ENCODE peak calls at places on chromosomes 12 and 14, in ten cellular contexts. U, M, N, F, C, I, S, L, J and X are unnamed samples. For H3K9me3 and H3K4me1, the result is how much of the 10 kb centered on the place peaks cover.

GRCh38 chr12:3453947-3454675 is 36.9 kb upstream of the PRMT8 start:
- DNase-seq in N (peak), S (no peak), F (no peak), J (no peak), L (no peak), U (peak), M (no peak), C (no peak), I (no peak), X (no peak)

GRCh38 chr12:46110220-46110700 is 119.9 kb upstream of the SCAF11 start:
- DNase-seq in F (no peak), L (no peak), N (no peak), C (no peak), J (no peak), M (no peak), I (peak), S (no peak), U (no peak), X (no peak)

GRCh38 chr14:90487031-90487430 is 90.2 kb downstream of the CALM1 start:
- DNase-seq in C (no peak), I (peak), U (no peak), L (no peak), J (no peak), M (no peak), F (peak), N (no peak), S (peak), X (no peak)

GRCh38 chr14:106586098-106586704 is 1059.8 kb downstream of the TMEM121 start:
- DNase-seq in L (no peak), F (no peak), S (peak), M (no peak), U (no peak), I (peak), J (no peak), C (no peak), N (no peak), X (no peak)

GRCh38 chr12:78880078-78880477 is 15.5 kb downstream of the SYT1 start:
- DNase-seq in U (no peak), N (peak), L (no peak), I (no peak), C (no peak), F (no peak), M (no peak), J (no peak), S (no peak), X (no peak)

GRCh38 chr12:131643581-131644452 is 67.1 kb upstream of the SFSWAP start:
- DNase-seq in I (no peak), C (no peak), J (no peak), F (no peak), N (no peak), U (no peak), S (no peak), L (no peak), M (no peak), X (no peak)

GRCh38 chr12:114399664-114400211 is 6.2 kb downstream of the TBX5 start:
- DNase-seq in S (peak), J (no peak), C (no peak), I (peak), M (no peak), N (peak), L (no peak), F (no peak), U (peak), X (no peak)

GRCh38 chr12:68932701-68933563 is at the start of gene CPM:
- DNase-seq in I (peak), C (no peak), L (peak), J (peak), U (no peak), F (peak), S (peak), N (peak), M (peak), X (peak)

GRCh38 chr14:59199614-59200013 is 11.1 kb downstream of the DAAM1 start:
- DNase-seq in F (no peak), M (no peak), J (no peak), S (no peak), N (no peak), C (no peak), U (no peak), L (no peak), I (no peak), X (no peak)

GRCh38 chr12:6871052-6871957 is 1.8 kb downstream of the SPSB2 start:
- DNase-seq in L (no peak), N (no peak), M (no peak), J (no peak), I (peak), S (no peak), U (peak), F (no peak), C (no peak), X (no peak)

GRCh38 chr14:50060871-50061663 is 55.3 kb downstream of the VCPKMT start:
- DNase-seq in N (peak), J (peak), U (no peak), F (peak), M (no peak), S (peak), C (peak), I (peak), L (peak), X (no peak)

GRCh38 chr12:51392556-51393237 is 1.5 kb upstream of the GALNT6 start:
- DNase-seq in I (peak), S (no peak), M (no peak), J (no peak), L (no peak), C (no peak), U (no peak), F (no peak), N (no peak), X (no peak)

GRCh38 chr12:67943295-67943892 is 45.9 kb upstream of the IFNG-AS1 start:
- DNase-seq in J (peak), M (peak), U (peak), I (peak), S (peak), L (peak), C (peak), N (peak), F (peak), X (peak)

GRCh38 chr14:98580131-98580678 is 691.8 kb downstream of the BCL11B start:
- DNase-seq in N (no peak), L (no peak), F (no peak), I (peak), M (peak), C (no peak), U (no peak), S (no peak), J (no peak), X (no peak)

GRCh38 chr12:106642991-106643390 is 60.2 kb downstream of the RFX4 start:
- DNase-seq in F (no peak), L (no peak), M (no peak), S (no peak), U (no peak), I (no peak), C (no peak), N (no peak), J (no peak), X (no peak)

GRCh38 chr12:69756088-69756731 is 17.6 kb downstream of the RAB3IP start:
- DNase-seq in J (no peak), L (no peak), F (no peak), I (no peak), N (no peak), U (no peak), M (no peak), S (no peak), C (no peak), X (no peak)

GRCh38 chr12:562634-563033 is 100.6 kb downstream of the NINJ2 start:
- DNase-seq in M (no peak), N (no peak), L (no peak), C (no peak), I (no peak), F (no peak), S (no peak), J (no peak), U (no peak), X (no peak)

GRCh38 chr14:36647827-36648753 is 13.6 kb upstream of the PAX9 start:
- DNase-seq in L (no peak), N (peak), M (no peak), C (no peak), S (peak), F (no peak), U (no peak), J (peak), I (peak), X (no peak)

GRCh38 chr14:104247336-104248202 is 109.2 kb downstream of the KIF26A start:
- DNase-seq in J (no peak), S (no peak), M (no peak), U (no peak), I (no peak), F (no peak), L (peak), N (no peak), C (no peak), X (no peak)

GRCh38 chr12:124660846-124661245 is 93.4 kb upstream of the NCOR2 start:
- DNase-seq in N (no peak), L (no peak), S (no peak), J (no peak), U (no peak), I (no peak), C (no peak), M (no peak), F (no peak), X (no peak)

GRCh38 chr14:75426332-75427125 is 1.3 kb upstream of the JDP2 start:
- DNase-seq in S (no peak), L (no peak), F (no peak), J (no peak), C (no peak), M (no peak), I (no peak), U (no peak), N (no peak), X (no peak)

GRCh38 chr12:85279449-85280137 is 427 bp upstream of the ALX1 start:
- DNase-seq in L (peak), I (peak), S (peak), U (no peak), M (no peak), N (no peak), F (no peak), C (no peak), J (no peak), X (no peak)

GRCh38 chr14:64706119-64706465 is 1.9 kb downstream of the PLEKHG3 start:
- DNase-seq in L (no peak), F (no peak), S (no peak), J (no peak), U (no peak), N (no peak), I (no peak), M (no peak), C (no peak), X (no peak)

GRCh38 chr14:25050494-25051170 is 685 bp upstream of the STXBP6 start:
- DNase-seq in I (peak), N (peak), C (no peak), S (no peak), M (no peak), F (no peak), L (no peak), U (no peak), J (peak), X (no peak)

GRCh38 chr12:15544589-15544988 is 222.3 kb downstream of the PTPRO start:
- DNase-seq in F (no peak), M (no peak), L (no peak), S (no peak), U (no peak), C (no peak), I (no peak), N (no peak), J (no peak), X (no peak)

GRCh38 chr12:50257226-50258166 is 25.8 kb downstream of the LIMA1 start:
- DNase-seq in N (peak), C (no peak), I (peak), S (no peak), U (no peak), L (no peak), M (no peak), F (no peak), J (peak), X (peak)

GRCh38 chr14:98137626-98138025 is 1134.4 kb downstream of the BCL11B start:
- DNase-seq in J (no peak), F (no peak), I (no peak), N (no peak), M (no peak), S (no peak), L (no peak), U (no peak), C (no peak), X (no peak)

GRCh38 chr12:25794580-25794979 is 163.9 kb upstream of the RASSF8 start:
- DNase-seq in S (no peak), C (no peak), U (no peak), I (no peak), F (no peak), J (no peak), L (no peak), N (peak), M (no peak), X (no peak)

GRCh38 chr14:85576161-85576560 is 46.2 kb downstream of the FLRT2 start:
- DNase-seq in M (no peak), I (no peak), S (no peak), F (no peak), C (no peak), J (no peak), N (peak), U (no peak), L (no peak), X (no peak)

GRCh38 chr14:99158150-99158549 is 113.8 kb downstream of the BCL11B start:
- DNase-seq in I (no peak), L (no peak), F (no peak), J (no peak), M (no peak), C (no peak), U (no peak), S (no peak), N (no peak), X (no peak)

GRCh38 chr12:11836282-11836963 is 186.9 kb downstream of the ETV6 start:
- DNase-seq in F (peak), J (no peak), S (no peak), I (peak), C (no peak), N (no peak), M (peak), L (no peak), U (no peak), X (no peak)

GRCh38 chr14:91021991-91022621 is 38.3 kb downstream of the RPS6KA5 start:
- DNase-seq in L (no peak), N (no peak), S (no peak), I (no peak), U (no peak), M (no peak), F (no peak), J (no peak), C (no peak), X (no peak)

GRCh38 chr14:53375573-53375972 is 222.4 kb upstream of the DDHD1 start:
- DNase-seq in S (no peak), U (no peak), C (no peak), F (no peak), J (no peak), I (no peak), M (no peak), L (no peak), N (no peak), X (no peak)

GRCh38 chr14:101236496-101237240 is 324.6 kb upstream of the DIO3 start:
- DNase-seq in J (no peak), I (no peak), N (no peak), L (no peak), F (no peak), U (no peak), M (no peak), C (no peak), S (no peak), X (no peak)

GRCh38 chr12:64273527-64274403 is 51.7 kb upstream of the KICS2 start:
- DNase-seq in L (no peak), S (peak), U (peak), N (no peak), F (no peak), I (peak), J (no peak), M (no peak), C (no peak), X (no peak)
- TF ChIP-seq CTCF in L (no peak), S (peak), U (peak), N (peak), F (no peak), I (no peak), J (peak), M (no peak), C (no peak), X (peak)

DNA sequence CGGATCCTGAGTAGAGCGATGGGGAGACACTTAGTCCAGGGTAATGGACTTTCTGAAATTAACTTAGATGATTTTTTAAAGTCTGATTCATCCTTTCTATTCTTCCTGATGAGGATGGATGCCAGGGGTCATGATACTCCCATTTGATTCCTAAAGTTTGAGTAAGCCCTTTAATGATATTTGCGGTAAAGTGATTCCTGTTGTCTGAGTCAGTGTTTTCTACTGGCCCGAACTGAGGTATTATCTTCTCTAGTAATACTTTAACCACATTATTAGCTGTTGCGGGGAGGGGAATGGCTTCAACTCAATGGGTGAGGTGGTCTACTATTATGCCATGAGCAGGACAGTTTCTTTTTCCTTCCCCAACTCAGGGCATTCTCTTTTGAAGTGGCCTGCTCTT is 111.6 kb downstream of the RIN3 start:
- DNase-seq in J (no peak), M (no peak), S (no peak), C (no peak), U (peak), N (peak), L (no peak), I (no peak), F (no peak), X (peak)
- H3K9me3 ChIP-seq in J (under half), M (under half), S (under half), C (under half), U (under half), N (under half), L (under half), I (under half), F (under half), X (under half)

GRCh38 chr12:13222076-13222475 is 25.6 kb downstream of the EMP1 start:
- DNase-seq in M (peak), C (no peak), J (no peak), I (peak), F (no peak), N (no peak), S (no peak), U (no peak), L (no peak), X (no peak)

GRCh38 chr12:13223176-13223806 is 26.8 kb downstream of the EMP1 start:
- DNase-seq in S (no peak), L (no peak), U (no peak), C (no peak), I (no peak), N (peak), M (no peak), J (no peak), F (peak), X (no peak)

GRCh38 chr12:13220848-13221247 is 24.3 kb downstream of the EMP1 start:
- DNase-seq in I (no peak), S (no peak), N (no peak), U (no peak), M (no peak), L (no peak), J (no peak), F (no peak), C (no peak), X (no peak)

GRCh38 chr12:13227191-13227590 is 30.7 kb downstream of the EMP1 start:
- DNase-seq in I (no peak), M (no peak), S (no peak), C (no peak), J (no peak), L (no peak), U (no peak), F (no peak), N (no peak), X (no peak)

GRCh38 chr12:13223941-13224340 is 27.4 kb downstream of the EMP1 start:
- DNase-seq in F (no peak), U (no peak), L (no peak), M (no peak), N (peak), S (no peak), C (no peak), J (no peak), I (no peak), X (no peak)
- H3K4me1 ChIP-seq in F (under half), U (under half), L (under half), M (under half), N (under half), S (under half), C (under half), J (under half), I (under half), X (under half)

GRCh38 chr12:20486233-20486632 is 117.9 kb downstream of the PDE3A start:
- DNase-seq in S (no peak), U (peak), C (no peak), I (no peak), N (peak), L (no peak), F (no peak), M (no peak), J (no peak), X (no peak)
- TF ChIP-seq CTCF in S (peak), U (peak), C (no peak), I (no peak), N (peak), L (no peak), F (no peak), M (no peak), J (no peak), X (no peak)

DNA sequence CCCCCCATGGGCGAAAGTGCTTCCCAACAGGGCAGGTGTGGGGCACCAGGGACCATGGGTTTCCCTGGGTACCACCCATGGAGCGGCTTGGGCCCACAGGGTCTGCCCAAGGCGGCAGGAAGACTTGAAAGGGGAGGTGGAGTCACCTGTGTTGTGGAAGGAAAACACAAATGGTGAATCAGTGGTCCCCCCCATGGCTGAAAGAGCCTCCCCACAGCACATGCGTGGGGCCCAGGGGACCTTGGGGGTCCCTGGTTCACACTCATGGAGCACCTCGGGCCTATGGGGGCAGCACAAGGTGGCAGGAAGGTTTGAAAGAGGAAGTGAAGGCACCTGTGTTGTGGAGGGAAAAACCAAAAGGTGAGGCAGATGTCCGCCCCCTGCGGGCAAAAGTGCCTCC is 581.9 kb downstream of the ALG10 start:
- DNase-seq in N (no peak), C (no peak), L (no peak), S (peak), I (no peak), U (no peak), J (no peak), F (no peak), M (no peak), X (no peak)
- H3K9me3 ChIP-seq in N (half or more), C (under half), L (under half), S (under half), I (half or more), U (under half), J (under half), F (under half), M (under half), X (under half)

DNA sequence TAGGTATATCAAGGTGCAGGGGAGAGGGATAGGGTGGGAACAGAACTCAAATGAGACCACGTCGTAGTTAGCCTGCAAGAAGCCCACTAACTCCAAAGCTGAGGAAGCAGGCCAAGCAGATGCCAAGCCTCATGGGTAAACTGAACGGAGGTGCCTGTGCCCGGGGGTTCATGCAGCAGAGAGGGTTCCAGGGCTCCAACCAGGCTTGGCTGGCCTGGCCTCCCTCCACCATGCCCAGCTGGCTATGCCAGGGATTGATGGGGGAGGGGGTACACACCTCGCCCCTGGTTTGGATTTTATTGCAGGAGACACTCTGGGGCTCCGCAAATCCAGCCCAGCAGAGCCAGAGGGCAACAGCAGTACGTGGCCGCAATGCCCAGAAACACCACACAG is 27.3 kb downstream of the PXN start:
- DNase-seq in F (no peak), C (no peak), J (no peak), I (no peak), N (no peak), M (no peak), L (no peak), U (no peak), S (no peak), X (no peak)
- H3K4me1 ChIP-seq in F (under half), C (under half), J (under half), I (half or more), N (half or more), M (under half), L (under half), U (half or more), S (under half), X (under half)

GRCh38 chr12:66103011-66103913 is 27.3 kb downstream of the LLPH start:
- DNase-seq in J (no peak), U (peak), L (no peak), S (no peak), M (no peak), F (no peak), I (no peak), C (no peak), N (peak), X (no peak)
- TF ChIP-seq CTCF in J (no peak), U (peak), L (no peak), S (peak), M (no peak), F (no peak), I (no peak), C (no peak), N (peak), X (no peak)

GRCh38 chr12:27828196-27828595 is 48.2 kb upstream of the MANSC4 start:
- DNase-seq in L (no peak), C (no peak), S (no peak), M (no peak), F (no peak), J (no peak), N (peak), U (no peak), I (no peak), X (no peak)
- H3K9me3 ChIP-seq in L (under half), C (under half), S (under half), M (under half), F (under half), J (under half), N (under half), U (under half), I (under half), X (under half)